ENCODE peak calls at places on chromosomes 12 and 14, in seven cellular contexts. Z is PC-3, S is SK-N-SH, X is HCT116, R is GM23248, L is OCI-LY7, O is hepatocyte. W is an unnamed sample.

GRCh38 chr14:94689218-94689984 is 77.2 kb downstream of the SERPINA3 start:
- DNase-seq in Z (peak; percentile 48), S (peak; percentile 93), X (no peak), R (peak; percentile 72), L (peak; percentile 33), O (peak; percentile 87), W (peak; percentile 78)

GRCh38 chr14:66069830-66070541 is 416.2 kb upstream of the CCDC196 start:
- DNase-seq in Z (peak; percentile 48), S (no peak), X (no peak), R (peak; percentile 36), L (no peak), O (no peak), W (no peak)

GRCh38 chr14:34650786-34651584 is 21.0 kb upstream of the SNX6 start:
- DNase-seq in Z (peak; percentile 88), S (no peak), X (peak; percentile 56), R (peak; percentile 99), L (no peak), O (peak; percentile 68), W (no peak)

GRCh38 chr12:91127751-91128150 is 16.5 kb upstream of the LUM start:
- DNase-seq in Z (peak; percentile 74), S (no peak), X (no peak), R (peak; percentile 65), L (no peak), O (peak; percentile 45), W (no peak)

GRCh38 chr12:114400925-114401324 is 5.0 kb downstream of the TBX5 start:
- DNase-seq in Z (no peak), S (no peak), X (no peak), R (peak; percentile 95), L (no peak), O (peak; percentile 66), W (peak; percentile 46)

GRCh38 chr14:29927596-29928341 is at the start of gene PRKD1:
- DNase-seq in Z (peak; percentile 42), S (peak; percentile 83), X (no peak), R (peak; percentile 76), L (no peak), O (peak; percentile 85), W (peak; percentile 73)

GRCh38 chr14:45679852-45680251 is 426.9 kb upstream of the MIS18BP1 start:
- DNase-seq in Z (peak; percentile 95), S (no peak), X (peak; percentile 15), R (peak; percentile 72), L (no peak), O (no peak), W (no peak)

GRCh38 chr14:23518716-23519115 is 32.8 kb downstream of the ZFHX2 start:
- DNase-seq in Z (no peak), S (no peak), X (no peak), R (no peak), L (no peak), O (no peak), W (peak; percentile 66)

GRCh38 chr14:69285661-69286255 is 25.8 kb downstream of the GALNT16 start:
- DNase-seq in Z (no peak), S (no peak), X (no peak), R (no peak), L (no peak), O (no peak), W (no peak)

GRCh38 chr12:132754555-132754954 is 7.1 kb downstream of the ANKLE2 start:
- DNase-seq in Z (no peak), S (no peak), X (peak; percentile 19), R (no peak), L (no peak), O (no peak), W (peak; percentile 29)

GRCh38 chr14:31580234-31580633 is 19.0 kb downstream of the NUBPL start:
- DNase-seq in Z (no peak), S (no peak), X (no peak), R (no peak), L (no peak), O (no peak), W (no peak)

GRCh38 chr12:12015073-12015685 is 55.6 kb upstream of the BCL2L14 start:
- DNase-seq in Z (no peak), S (peak; percentile 63), X (no peak), R (no peak), L (no peak), O (no peak), W (no peak)

GRCh38 chr12:91952916-91953315 is 192.7 kb downstream of the BTG1 start:
- DNase-seq in Z (peak; percentile 15), S (no peak), X (no peak), R (no peak), L (no peak), O (peak; percentile 8), W (no peak)

GRCh38 chr14:74571901-74572828 is 39.9 kb downstream of the LTBP2 start:
- DNase-seq in Z (peak; percentile 97), S (no peak), X (peak; percentile 78), R (peak; percentile 98), L (no peak), O (peak; percentile 57), W (no peak)

GRCh38 chr12:7959278-7960063 is 23.5 kb upstream of the SLC2A3 start:
- DNase-seq in Z (peak; percentile 52), S (no peak), X (no peak), R (peak; percentile 25), L (peak; percentile 57), O (peak; percentile 18), W (peak; percentile 97)

GRCh38 chr12:9049520-9050133 is 60.3 kb downstream of the KLRG1 start:
- DNase-seq in Z (peak; percentile 56), S (peak; percentile 44), X (peak; percentile 48), R (peak; percentile 73), L (peak; percentile 64), O (peak; percentile 67), W (peak; percentile 82)

GRCh38 chr14:32408018-32408417 is 78.9 kb downstream of the AKAP6 start:
- DNase-seq in Z (no peak), S (no peak), X (no peak), R (peak; percentile 43), L (no peak), O (peak; percentile 27), W (no peak)

GRCh38 chr14:28098863-28099262 is 667.7 kb upstream of the FOXG1 start:
- DNase-seq in Z (no peak), S (peak; percentile 1), X (no peak), R (no peak), L (no peak), O (no peak), W (no peak)

GRCh38 chr12:51391047-51391837 is at the start of gene GALNT6:
- DNase-seq in Z (peak; percentile 70), S (peak; percentile 76), X (no peak), R (no peak), L (peak; percentile 58), O (peak; percentile 82), W (peak; percentile 87)

GRCh38 chr12:51388066-51388799 is 3.0 kb downstream of the GALNT6 start:
- DNase-seq in Z (peak; percentile 82), S (peak; percentile 83), X (no peak), R (peak; percentile 76), L (no peak), O (peak; percentile 50), W (peak; percentile 26)

GRCh38 chr12:51390457-51391046 is 654 bp downstream of the GALNT6 start:
- DNase-seq in Z (peak; percentile 14), S (no peak), X (no peak), R (no peak), L (no peak), O (no peak), W (no peak)

GRCh38 chr12:51388826-51389225 is 2.4 kb downstream of the GALNT6 start:
- DNase-seq in Z (no peak), S (no peak), X (no peak), R (no peak), L (no peak), O (no peak), W (no peak)

DNA sequence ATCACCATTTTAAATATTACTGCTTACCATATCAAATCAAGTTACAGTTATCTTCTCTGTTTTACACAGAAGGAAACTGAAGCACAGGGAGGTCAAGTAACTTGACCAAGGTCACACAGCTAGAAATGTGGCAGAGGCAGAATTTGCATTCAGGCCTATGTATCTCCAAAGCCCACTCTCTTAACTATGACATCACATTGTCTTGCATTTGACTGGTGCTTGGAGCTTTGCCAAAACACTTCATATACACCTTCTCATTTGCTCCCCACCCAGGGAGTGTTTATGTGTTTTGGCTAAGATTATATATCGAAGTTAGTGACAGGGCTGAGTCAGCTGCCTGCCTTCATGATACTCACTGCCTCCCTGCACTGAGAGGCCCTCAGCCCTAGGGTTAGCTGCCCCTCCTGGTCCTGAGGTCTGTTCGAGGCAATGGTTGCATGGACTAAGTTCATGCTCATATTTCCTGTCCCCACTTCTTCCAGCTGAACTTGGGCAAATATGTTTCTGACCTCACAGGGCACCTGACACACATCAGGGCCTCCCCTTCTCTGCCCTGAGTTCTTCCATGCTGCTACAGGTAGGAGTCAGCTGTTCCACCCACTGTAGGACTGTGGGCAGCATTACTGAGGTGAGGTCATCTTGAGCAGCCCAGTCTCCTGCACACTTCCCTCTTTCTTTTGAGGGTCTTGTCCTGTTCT is 1.8 kb downstream of the GALNT6 start:
- DNase-seq in Z (peak; percentile 78), S (no peak), X (no peak), R (peak; percentile 75), L (no peak), O (no peak), W (no peak)
- H3K27ac ChIP-seq in Z (peak overlapping the region; percentile 97), S (no peak overlapping the region), X (no peak overlapping the region), R (peak overlapping the region; percentile 32), L (no peak overlapping the region), O (peak overlapping the region; percentile 19), W (no peak overlapping the region)

DNA sequence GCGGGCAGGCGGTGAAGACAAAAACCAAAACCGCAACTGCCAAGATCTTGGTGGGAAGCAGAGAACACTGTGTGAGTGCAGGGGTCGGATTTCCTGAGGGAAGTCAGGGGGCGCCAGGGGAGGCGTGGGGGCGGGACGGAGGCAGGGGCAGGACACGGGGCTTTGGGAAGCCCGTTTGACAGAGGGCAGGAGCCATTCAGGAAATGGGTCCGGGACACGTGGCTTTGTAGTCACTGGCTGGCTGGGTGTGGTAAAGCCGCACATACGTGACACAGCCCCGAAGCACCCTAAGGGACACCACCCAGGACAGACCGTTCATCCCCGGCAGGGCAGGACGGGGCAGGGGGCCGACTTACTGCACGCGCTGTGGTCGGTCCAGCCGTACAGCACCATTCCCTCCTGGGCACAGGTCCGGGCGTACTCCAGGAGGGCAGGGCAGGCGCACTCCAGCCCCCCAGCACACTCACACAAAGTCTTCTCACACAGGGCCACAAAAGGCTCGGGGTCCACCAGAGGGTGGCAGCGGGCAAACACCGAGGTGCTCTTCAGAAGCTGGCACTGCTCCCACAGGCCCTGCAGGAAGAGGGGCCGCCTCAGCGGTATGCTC is 49.4 kb downstream of the VWF start:
- DNase-seq in Z (no peak), S (no peak), X (no peak), R (peak; percentile 65), L (no peak), O (no peak), W (peak; percentile 52)
- H3K4me3 ChIP-seq in Z (no peak overlapping the region), S (no peak overlapping the region), X (no peak overlapping the region), R (peak overlapping the region; percentile 60), L (no peak overlapping the region), O (no peak overlapping the region), W (no peak overlapping the region)

DNA sequence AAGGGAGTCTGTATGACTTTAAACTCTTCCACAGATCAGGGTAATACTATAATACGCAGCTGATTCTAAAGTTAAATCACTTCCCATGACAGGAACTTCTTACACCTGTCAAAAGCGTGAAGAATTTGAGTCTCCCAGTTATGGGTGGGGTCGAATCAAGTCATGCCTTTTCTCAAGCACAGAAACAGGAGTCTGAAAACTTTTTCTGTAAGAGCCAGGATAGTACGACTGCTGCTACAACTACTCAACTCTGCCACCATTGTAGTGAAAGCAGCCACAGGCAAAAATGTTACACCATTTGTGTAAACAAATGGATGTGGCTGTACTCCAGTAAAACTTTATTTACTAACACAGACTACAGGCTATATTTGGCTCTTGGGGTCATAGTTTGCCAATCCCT is 90.3 kb downstream of the DUSP6 start:
- DNase-seq in Z (peak; percentile 25), S (no peak), X (no peak), R (no peak), L (no peak), O (no peak), W (no peak)
- H3K9me2 ChIP-seq in Z (no peaks in the 10 kb centered on the region), S (no peaks in the 10 kb centered on the region), X (peaks cover 4% of the 10 kb centered on the region), R (no peaks in the 10 kb centered on the region), L (no peaks in the 10 kb centered on the region), O (no peaks in the 10 kb centered on the region), W (peaks cover 6% of the 10 kb centered on the region)

GRCh38 chr14:73287071-73287470 is 49.8 kb downstream of the PAPLN start:
- DNase-seq in Z (no peak), S (no peak), X (no peak), R (no peak), L (no peak), O (no peak), W (peak; percentile 57)
- H3K27ac ChIP-seq in Z (no peak overlapping the region), S (no peak overlapping the region), X (no peak overlapping the region), R (no peak overlapping the region), L (no peak overlapping the region), O (no peak overlapping the region), W (peak overlapping the region; percentile 84)